ENCODE peak calls at places on chromosomes 3 and 15, in seven cellular contexts. S is MM.1S, F is body of pancreas, C is fibroblast of lung, M is HCT116, T is AG04450, E is hepatocyte. I is an unnamed sample.

GRCh38 chr3:174540081-174540480 is 319.1 kb upstream of the NAALADL2 start:
- DNase-seq in S (peak; percentile 76), F (no peak), C (no peak), M (no peak), T (no peak), E (no peak), I (no peak)

GRCh38 chr3:28118087-28118486 is 123.3 kb upstream of the CMC1 start:
- DNase-seq in S (no peak), F (no peak), C (no peak), M (no peak), T (no peak), E (no peak), I (no peak)

GRCh38 chr3:188230962-188231361 is 77.0 kb downstream of the LPP start:
- DNase-seq in S (no peak), F (no peak), C (no peak), M (peak; percentile 16), T (no peak), E (no peak), I (no peak)

GRCh38 chr3:89697321-89697916 is 590.0 kb downstream of the EPHA3 start:
- DNase-seq in S (no peak), F (peak; percentile 9), C (no peak), M (no peak), T (no peak), E (peak; percentile 30), I (no peak)

GRCh38 chr3:78751266-78751665 is 1016.5 kb downstream of the ROBO1 start:
- DNase-seq in S (no peak), F (no peak), C (no peak), M (no peak), T (no peak), E (no peak), I (no peak)

GRCh38 chr3:184366619-184367321 is 5.3 kb downstream of the POLR2H start:
- DNase-seq in S (no peak), F (no peak), C (peak; percentile 67), M (no peak), T (no peak), E (peak; percentile 65), I (no peak)

GRCh38 chr3:38136807-38137614 is at the start of gene ACAA1:
- DNase-seq in S (peak; percentile 99), F (peak; percentile 100), C (peak; percentile 98), M (peak; percentile 98), T (peak; percentile 97), E (peak; percentile 100), I (peak; percentile 91)

GRCh38 chr3:150870406-150870805 is 34.8 kb downstream of the MINDY4B start:
- DNase-seq in S (no peak), F (no peak), C (peak; percentile 19), M (no peak), T (no peak), E (no peak), I (no peak)

GRCh38 chr15:99719096-99719541 is 14.1 kb downstream of the LYSMD4 start:
- DNase-seq in S (peak; percentile 97), F (no peak), C (peak; percentile 84), M (no peak), T (peak; percentile 51), E (no peak), I (no peak)

GRCh38 chr3:23968467-23969184 is 23.5 kb downstream of the NR1D2 start:
- DNase-seq in S (no peak), F (peak; percentile 22), C (peak; percentile 56), M (no peak), T (no peak), E (no peak), I (no peak)

GRCh38 chr3:177658354-177658753 is 461.1 kb upstream of the TBL1XR1 start:
- DNase-seq in S (no peak), F (no peak), C (no peak), M (no peak), T (no peak), E (no peak), I (no peak)

GRCh38 chr3:195885036-195885871 is 23.1 kb downstream of the TNK2 start:
- DNase-seq in S (no peak), F (no peak), C (no peak), M (no peak), T (no peak), E (no peak), I (no peak)

GRCh38 chr3:120399372-120399771 is 50.2 kb upstream of the LRRC58 start:
- DNase-seq in S (peak; percentile 66), F (no peak), C (no peak), M (no peak), T (no peak), E (no peak), I (no peak)

GRCh38 chr3:148999806-149000205 is 8.5 kb downstream of the GYG1 start:
- DNase-seq in S (peak; percentile 63), F (no peak), C (peak; percentile 49), M (no peak), T (no peak), E (no peak), I (no peak)

GRCh38 chr3:27254896-27255295 is 114.3 kb downstream of the NEK10 start:
- DNase-seq in S (no peak), F (no peak), C (no peak), M (no peak), T (no peak), E (no peak), I (no peak)

GRCh38 chr15:75043509-75044257 is 20.3 kb downstream of the PPCDC start:
- DNase-seq in S (peak; percentile 86), F (peak; percentile 97), C (peak; percentile 100), M (no peak), T (peak; percentile 98), E (peak; percentile 92), I (no peak)

GRCh38 chr15:68678746-68679145 is 100.0 kb downstream of the CORO2B start:
- DNase-seq in S (no peak), F (no peak), C (no peak), M (no peak), T (no peak), E (no peak), I (no peak)

GRCh38 chr3:15294914-15295313 is 37.5 kb downstream of the SH3BP5 start:
- DNase-seq in S (no peak), F (no peak), C (no peak), M (no peak), T (no peak), E (no peak), I (no peak)

GRCh38 chr3:88058322-88058592 is 548 bp downstream of the CGGBP1 start:
- DNase-seq in S (no peak), F (no peak), C (no peak), M (no peak), T (no peak), E (no peak), I (no peak)

GRCh38 chr3:58433400-58434169 is at the start of gene PDHB:
- DNase-seq in S (peak; percentile 93), F (peak; percentile 93), C (peak; percentile 87), M (peak; percentile 80), T (peak; percentile 58), E (peak; percentile 96), I (peak; percentile 87)

GRCh38 chr3:116444099-116444700 is 1.1 kb downstream of the LSAMP start:
- DNase-seq in S (no peak), F (no peak), C (peak; percentile 32), M (no peak), T (no peak), E (no peak), I (no peak)

GRCh38 chr15:25238126-25238525 is 200.7 kb downstream of the UBE3A start:
- DNase-seq in S (no peak), F (no peak), C (no peak), M (no peak), T (no peak), E (no peak), I (no peak)
- H3K9me3 ChIP-seq in S (no peaks in the 10 kb centered on the region), F (peaks cover 6% of the 10 kb centered on the region), C (no peaks in the 10 kb centered on the region), M (peaks cover 4% of the 10 kb centered on the region), T (peaks cover 98% of the 10 kb centered on the region), E (no peaks in the 10 kb centered on the region), I (no peaks in the 10 kb centered on the region)

GRCh38 chr15:89112341-89112971 is 24.2 kb downstream of the ABHD2 start:
- DNase-seq in S (peak; percentile 87), F (peak; percentile 82), C (peak; percentile 49), M (peak; percentile 72), T (no peak), E (peak; percentile 71), I (no peak)

GRCh38 chr15:89113263-89113662 is 25.0 kb downstream of the ABHD2 start:
- DNase-seq in S (no peak), F (no peak), C (no peak), M (no peak), T (no peak), E (no peak), I (no peak)

GRCh38 chr15:89110060-89110459 is 21.8 kb downstream of the ABHD2 start:
- DNase-seq in S (no peak), F (no peak), C (no peak), M (no peak), T (no peak), E (no peak), I (no peak)

GRCh38 chr15:89111352-89111751 is 23.1 kb downstream of the ABHD2 start:
- DNase-seq in S (no peak), F (no peak), C (no peak), M (no peak), T (no peak), E (no peak), I (no peak)

DNA sequence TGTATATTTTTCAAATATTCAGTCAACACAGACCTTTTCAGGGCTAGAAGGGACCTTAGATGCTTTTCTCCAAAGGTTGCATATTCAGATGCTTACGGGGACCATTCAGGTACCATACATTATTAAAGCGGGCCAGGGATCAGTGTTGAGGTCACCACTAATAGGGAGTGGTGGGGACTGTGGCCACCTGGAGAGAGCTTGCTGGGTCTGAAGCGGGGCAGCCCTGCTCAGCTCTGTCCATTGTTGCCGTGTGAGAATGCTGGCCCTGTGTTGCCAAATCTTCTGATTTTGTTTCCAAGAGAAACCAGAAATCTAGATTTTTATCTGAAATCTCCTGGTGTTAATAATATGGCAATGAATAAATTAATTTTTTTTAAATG is 23.7 kb downstream of the ABHD2 start:
- DNase-seq in S (no peak), F (no peak), C (no peak), M (no peak), T (no peak), E (no peak), I (no peak)
- H3K27ac ChIP-seq in S (peak overlapping the region; percentile 98), F (peak overlapping the region; percentile 98), C (no peak overlapping the region), M (no peak overlapping the region), T (no peak overlapping the region), E (peak overlapping the region; percentile 95), I (no peak overlapping the region)

DNA sequence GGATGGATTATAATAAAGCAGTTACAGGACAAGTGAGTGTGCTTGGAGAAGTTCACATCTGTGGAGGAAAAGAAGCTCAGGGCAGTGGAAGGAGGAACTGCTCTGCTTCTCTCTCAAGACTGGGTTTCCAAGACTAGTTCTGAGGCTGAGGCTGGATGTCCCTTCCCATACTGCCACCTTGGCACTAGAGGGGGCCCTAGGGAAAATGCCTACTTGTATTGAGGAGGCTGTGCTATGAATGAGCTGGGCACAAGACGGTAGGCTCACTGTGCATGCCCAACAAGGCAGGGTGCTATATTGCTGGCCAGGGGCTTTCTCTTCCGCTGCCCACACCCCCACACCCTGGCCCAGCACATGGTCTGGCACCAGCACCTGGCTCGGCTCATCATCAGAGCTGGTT is 65.2 kb downstream of the SLCO2A1 start:
- DNase-seq in S (no peak), F (no peak), C (no peak), M (peak; percentile 19), T (no peak), E (no peak), I (no peak)
- TF ChIP-seq CTCF in S (no peak), F (no peak), C (peak; percentile 16), M (peak; percentile 61), T (no peak), E (no peak), I (no peak)

DNA sequence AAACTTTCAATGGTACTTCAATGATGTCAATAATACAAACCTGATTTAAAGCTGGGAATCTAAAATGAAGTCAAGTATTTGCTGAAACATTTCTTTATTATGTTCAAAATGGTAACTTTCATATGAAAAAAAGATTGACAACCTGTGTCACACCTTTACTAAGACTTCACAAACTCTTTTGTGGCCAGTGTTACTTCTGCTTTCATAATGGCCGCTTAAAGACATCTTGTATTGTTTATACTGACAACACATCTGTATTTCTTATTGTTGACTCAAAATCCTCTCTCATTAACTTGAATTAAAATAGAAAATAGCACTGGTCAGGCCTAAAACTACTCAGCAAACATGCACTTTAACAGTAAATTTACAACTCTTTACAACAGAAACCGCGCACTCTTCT is 312.3 kb upstream of the CNTN6 start:
- DNase-seq in S (no peak), F (no peak), C (no peak), M (no peak), T (no peak), E (no peak), I (no peak)
- H3K9me3 ChIP-seq in S (no peaks in the 10 kb centered on the region), F (no peaks in the 10 kb centered on the region), C (no peaks in the 10 kb centered on the region), M (peaks cover 9% of the 10 kb centered on the region), T (peaks cover 3% of the 10 kb centered on the region), E (no peaks in the 10 kb centered on the region), I (no peaks in the 10 kb centered on the region)